ENCODE peak calls at places on chromosome 17, in ten cellular contexts. Y is fibroblast of the aortic adventitia; Z is GM10248; F is NCI-H2107; V is M059J; D is GM03348; T is lower lobe of right lung; S is dorsolateral prefrontal cortex; A is T-helper 9 cell; P is activated T-helper 1 cell treated with anti-CD3 and anti-CD28 coated beads, Interleukin-12 subunit alpha, Interleukin-12 subunit beta, Interleukin-2, Interleukin-4 antibody, amounts not matched to agents 30 ng/mL and 10 ng/mL and 1 ng/mL, durations not matched to agents 14 hours and 24 hours and 36 hours. M is an unnamed sample.

GRCh38 chr17:50920041-50920410 is 53.9 kb upstream of the TOB1 start:
- DNase-seq in F (no peak), Y (no peak), V (no peak), A (no peak), T (no peak), Z (no peak), P (no peak), D (no peak), S (no peak), M (no peak)

GRCh38 chr17:59141860-59142259 is 13.1 kb downstream of the SKA2 start:
- DNase-seq in S (no peak), T (no peak), A (no peak), Y (no peak), Z (no peak), V (no peak), D (no peak), F (no peak), P (no peak), M (no peak)

GRCh38 chr17:40561294-40561870 is 3.9 kb downstream of the CCR7 start:
- DNase-seq in F (no peak), S (peak; percentile 8), T (no peak), Y (no peak), V (peak; percentile 7), Z (no peak), D (no peak), A (no peak), P (no peak), M (no peak)

GRCh38 chr17:22490399-22490798 is 798.1 kb downstream of the KCNJ18 start:
- DNase-seq in Z (no peak), S (no peak), A (no peak), D (no peak), P (no peak), T (no peak), F (no peak), V (no peak), Y (no peak), M (no peak)

GRCh38 chr17:57552114-57552601 is 192.9 kb downstream of the CCDC182 start:
- DNase-seq in Z (peak; percentile 80), P (no peak), Y (no peak), T (no peak), F (no peak), D (peak; percentile 36), V (no peak), S (no peak), A (no peak), M (no peak)

GRCh38 chr17:50380369-50381259 is 7.6 kb downstream of the EME1 start:
- DNase-seq in D (no peak), P (no peak), S (no peak), Y (no peak), F (no peak), Z (no peak), V (peak; percentile 31), A (no peak), T (no peak), M (no peak)

GRCh38 chr17:69284646-69285045 is 42.3 kb downstream of the ABCA5 start:
- DNase-seq in A (no peak), Y (no peak), D (no peak), V (no peak), T (no peak), Z (no peak), S (no peak), P (no peak), F (no peak), M (no peak)

GRCh38 chr17:61737820-61738219 is 125.5 kb downstream of the BRIP1 start:
- DNase-seq in D (no peak), A (no peak), Y (no peak), Z (no peak), V (no peak), F (no peak), S (no peak), P (no peak), T (no peak), M (no peak)

GRCh38 chr17:20120835-20121234 is 111.7 kb downstream of the SPECC1 start:
- DNase-seq in Y (no peak), Z (no peak), D (no peak), P (no peak), A (no peak), V (no peak), S (peak; percentile 64), F (no peak), T (no peak), M (no peak)

GRCh38 chr17:44376124-44376523 is 12.5 kb upstream of the FAM171A2 start:
- DNase-seq in S (no peak), V (no peak), T (no peak), Y (peak; percentile 55), F (no peak), P (no peak), Z (peak; percentile 73), D (peak; percentile 75), A (no peak), M (no peak)

M was measured in SHP77 treated with DMSO at 0.1 percent for 48 hours.